ENCODE peak calls at places on chromosome 20, in six cellular contexts. A, Z, V, B, I and S are unnamed samples.

GRCh38 chr20:4997207-4997606 is 4.1 kb downstream of the SLC23A2 start:
- DNase-seq in B (no peak), A (no peak), V (no peak), Z (no peak), I (no peak), S (no peak)

GRCh38 chr20:22556565-22557056 is 27.8 kb downstream of the FOXA2 start:
- DNase-seq in B (no peak), Z (no peak), A (no peak), I (no peak), V (no peak), S (no peak)

GRCh38 chr20:35363190-35363589 is 48.6 kb downstream of the UQCC1 start:
- DNase-seq in B (no peak), A (no peak), I (no peak), Z (no peak), V (no peak), S (no peak)

GRCh38 chr20:25300496-25301170 is 52.7 kb downstream of the PYGB start:
- DNase-seq in V (no peak), I (no peak), A (no peak), Z (no peak), B (no peak), S (no peak)

GRCh38 chr20:23291575-23292240 is 58.9 kb upstream of the NXT1 start:
- DNase-seq in Z (no peak), V (no peak), B (no peak), A (no peak), I (no peak), S (no peak)

GRCh38 chr20:48765359-48765758 is 62.4 kb downstream of the PREX1 start:
- DNase-seq in Z (no peak), A (no peak), V (no peak), B (no peak), I (no peak), S (no peak)

GRCh38 chr20:57794600-57795346 is 85.0 kb upstream of the PMEPA1 start:
- DNase-seq in B (no peak), V (no peak), Z (no peak), A (no peak), I (peak; percentile 79), S (peak; percentile 39)

GRCh38 chr20:50913976-50914375 is 17.3 kb downstream of the ADNP start:
- DNase-seq in A (no peak), I (peak; percentile 67), B (no peak), Z (no peak), V (no peak), S (no peak)

GRCh38 chr20:32761831-32762753 is at the start of gene DNMT3B:
- DNase-seq in A (peak; percentile 87), V (peak; percentile 83), B (peak; percentile 97), I (peak; percentile 49), Z (peak; percentile 82), S (peak; percentile 97)

GRCh38 chr20:63100401-63100925 is 93.7 kb upstream of the BHLHE23 start:
- DNase-seq in B (peak; percentile 24), Z (no peak), V (peak; percentile 8), I (no peak), A (no peak), S (no peak)

GRCh38 chr20:32168184-32168910 is 39.2 kb downstream of the PLAGL2 start:
- DNase-seq in A (peak; percentile 75), V (no peak), Z (no peak), I (no peak), B (peak; percentile 70), S (no peak)

GRCh38 chr20:39019805-39020325 is 57.7 kb downstream of the DHX35 start:
- DNase-seq in I (peak; percentile 5), Z (no peak), B (no peak), A (no peak), V (no peak), S (no peak)

DNA sequence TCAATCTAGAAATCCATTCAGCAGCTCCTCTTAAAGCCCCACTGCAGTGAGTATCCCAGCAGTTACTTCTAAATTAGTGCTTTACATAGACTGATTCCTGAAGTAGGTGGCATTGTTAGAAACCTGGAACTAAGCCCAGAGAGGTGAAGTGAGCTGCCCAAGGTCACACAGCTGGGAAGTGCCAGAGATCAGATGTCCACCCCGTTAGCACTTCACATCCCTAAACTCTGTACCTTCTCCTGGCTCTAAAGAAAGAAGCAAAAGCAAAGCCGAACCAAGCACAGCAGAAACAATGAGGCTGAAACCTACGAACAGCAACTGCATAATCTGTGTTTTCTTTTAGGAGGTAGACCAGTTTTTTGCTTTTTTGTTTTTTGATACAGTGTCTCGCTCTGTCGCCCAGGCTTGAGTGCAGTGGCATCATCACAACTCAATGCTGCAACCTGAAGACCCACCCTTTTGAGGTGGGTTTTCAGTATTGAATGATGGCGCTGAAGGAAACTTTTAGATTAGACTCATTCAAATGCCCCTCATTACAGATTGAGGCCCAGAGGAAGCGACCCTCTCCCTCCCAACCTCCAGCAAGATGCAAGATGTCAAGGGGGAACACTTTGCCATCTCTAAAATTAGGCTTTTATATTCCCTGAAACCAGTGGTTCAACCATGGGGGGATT is 3.2 kb upstream of the ZMYND8 start:
- DNase-seq in Z (no peak), B (no peak), A (no peak), V (no peak), I (no peak), S (no peak)
- H3K4me1 ChIP-seq in Z (peaks cover 75% of the 10 kb centered on the region), B (peaks cover 36% of the 10 kb centered on the region), A (peaks cover 71% of the 10 kb centered on the region), V (peaks cover 82% of the 10 kb centered on the region), I (peaks cover 69% of the 10 kb centered on the region), S (peaks cover 45% of the 10 kb centered on the region)

GRCh38 chr20:46706242-46706641 is 3.2 kb upstream of the SLC2A10 start:
- DNase-seq in B (no peak), I (no peak), A (no peak), Z (no peak), V (no peak), S (no peak)
- H3K4me1 ChIP-seq in B (no peaks in the 10 kb centered on the region), I (no peaks in the 10 kb centered on the region), A (no peaks in the 10 kb centered on the region), Z (no peaks in the 10 kb centered on the region), V (peaks cover 23% of the 10 kb centered on the region), S (peaks cover 17% of the 10 kb centered on the region)

GRCh38 chr20:37344506-37345338 is 1.2 kb upstream of the SRC start:
- DNase-seq in A (no peak), V (no peak), B (peak; percentile 26), Z (peak; percentile 77), I (peak; percentile 67), S (peak; percentile 99)

GRCh38 chr20:37346232-37346525 is 239 bp downstream of the SRC start:
- DNase-seq in I (no peak), Z (no peak), B (no peak), V (no peak), A (no peak), S (peak; percentile 38)

GRCh38 chr20:37343994-37344355 is 2.0 kb upstream of the SRC start:
- DNase-seq in A (no peak), I (no peak), V (no peak), Z (no peak), B (no peak), S (no peak)

GRCh38 chr20:37346526-37347346 is 796 bp downstream of the SRC start:
- DNase-seq in V (no peak), I (no peak), A (peak; percentile 40), Z (no peak), B (peak; percentile 42), S (peak; percentile 44)

DNA sequence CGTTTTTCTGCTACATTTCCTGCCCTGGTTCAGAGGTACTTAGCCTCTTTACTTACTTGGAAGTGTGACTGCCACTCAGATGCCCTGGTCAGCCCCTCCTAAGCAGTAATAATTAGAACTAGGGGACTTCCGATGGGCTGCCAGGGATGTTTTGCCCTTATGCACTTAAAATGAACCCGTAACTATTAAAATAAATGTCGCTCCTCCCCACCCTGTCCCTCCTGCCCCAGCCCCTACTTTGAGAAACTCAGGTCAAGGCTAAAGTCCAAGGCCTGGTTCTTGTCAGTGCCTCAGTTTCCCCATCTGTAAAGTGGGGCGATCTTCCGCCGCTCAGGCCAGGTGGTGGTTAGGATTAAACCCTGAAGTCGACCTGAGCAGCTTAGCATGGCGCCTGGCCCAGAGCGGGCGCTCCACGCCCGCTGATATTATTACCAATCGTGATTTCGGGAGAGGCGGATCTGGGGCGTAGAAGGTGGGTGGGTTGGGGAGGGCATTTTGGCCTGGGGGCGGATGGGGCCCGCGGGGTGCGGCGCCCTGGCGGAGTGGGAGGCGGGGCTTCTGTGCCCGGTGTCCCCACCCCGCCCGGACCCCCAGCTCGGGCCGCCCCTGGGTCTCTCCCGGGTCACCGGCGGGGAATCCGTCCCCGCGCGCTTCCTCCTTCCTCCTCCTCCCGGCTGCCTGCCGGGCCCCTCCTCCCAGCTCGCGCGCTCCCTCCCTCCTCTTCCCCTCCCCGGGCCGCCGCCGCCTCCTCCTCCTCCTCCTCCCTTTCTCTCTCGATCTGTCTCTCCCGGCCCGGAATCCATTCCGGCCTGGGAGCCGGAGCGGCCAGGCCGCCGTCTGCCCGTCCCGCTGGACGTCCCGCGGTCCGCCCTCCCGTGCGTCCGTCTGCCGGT is at the start of gene SRC:
- DNase-seq in A (peak; percentile 74), I (peak; percentile 77), Z (peak; percentile 72), V (peak; percentile 85), B (peak; percentile 72), S (no peak)
- H3K4me1 ChIP-seq in A (no peaks in the 10 kb centered on the region), I (peaks cover 42% of the 10 kb centered on the region), Z (peaks cover 5% of the 10 kb centered on the region), V (peaks cover 30% of the 10 kb centered on the region), B (peaks cover 2% of the 10 kb centered on the region), S (peaks cover 50% of the 10 kb centered on the region)

DNA sequence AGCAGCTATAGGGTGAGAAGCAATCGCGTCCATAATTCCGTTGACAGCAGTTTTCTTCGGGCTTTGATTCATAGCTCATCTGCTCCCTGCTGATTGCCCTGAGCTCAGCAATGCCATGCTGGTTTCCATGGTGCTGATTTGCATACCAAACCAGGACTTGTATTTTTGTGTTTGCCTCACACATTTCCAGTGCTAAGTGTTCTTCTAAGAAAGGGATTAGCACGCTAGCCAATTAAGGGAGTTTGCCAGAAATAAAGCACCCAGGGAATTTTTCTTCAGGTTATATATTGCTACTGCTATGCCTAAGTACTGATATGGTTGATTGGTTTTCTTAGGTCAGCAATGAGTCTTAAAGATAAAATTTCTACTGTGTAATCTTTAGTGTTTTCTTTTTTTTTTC is 177.6 kb downstream of the PLCB1 start:
- DNase-seq in I (no peak), A (peak; percentile 22), Z (no peak), V (no peak), B (peak; percentile 32), S (no peak)
- H3K4me1 ChIP-seq in I (no peaks in the 10 kb centered on the region), A (peaks cover 19% of the 10 kb centered on the region), Z (peaks cover 3% of the 10 kb centered on the region), V (peaks cover 6% of the 10 kb centered on the region), B (peaks cover 6% of the 10 kb centered on the region), S (no peaks in the 10 kb centered on the region)